ENCODE peak calls at places on chromosomes 13 and 19, in ten cellular contexts. B, O, J, T, G, X, R, H, V and A are unnamed samples. For H3K4me1, the result is how much of the 10 kb centered on the place peaks cover.

GRCh38 chr13:94464771-94465170 is 14.7 kb downstream of the DCT start:
- DNase-seq in V (no peak), G (peak), B (no peak), O (no peak), J (no peak), R (no peak), X (no peak), T (no peak), H (no peak), A (no peak)

GRCh38 chr13:71801781-71802180 is 65.2 kb downstream of the DACH1 start:
- DNase-seq in V (no peak), X (no peak), H (no peak), T (no peak), G (no peak), B (no peak), J (no peak), O (no peak), R (no peak), A (no peak)

GRCh38 chr19:36049080-36049698 is 4.9 kb downstream of the THAP8 start:
- DNase-seq in J (no peak), G (no peak), B (no peak), X (no peak), V (no peak), R (no peak), T (no peak), O (no peak), H (no peak), A (no peak)

GRCh38 chr19:844300-844971 is 3.6 kb downstream of the PRTN3 start:
- DNase-seq in G (no peak), V (no peak), X (no peak), R (no peak), J (no peak), B (no peak), H (no peak), T (no peak), O (no peak), A (no peak)

GRCh38 chr13:100627142-100627541 is 38.6 kb upstream of the GGACT start:
- DNase-seq in B (no peak), H (no peak), J (no peak), X (no peak), G (no peak), T (no peak), V (no peak), O (no peak), R (no peak), A (no peak)

GRCh38 chr19:40603071-40603718 is 2.0 kb downstream of the LTBP4 start:
- DNase-seq in X (no peak), G (no peak), R (no peak), J (no peak), V (peak), B (no peak), O (no peak), T (no peak), H (no peak), A (no peak)

GRCh38 chr13:90331974-90332373 is 1015.5 kb upstream of the MIR17HG start:
- DNase-seq in G (no peak), O (no peak), H (no peak), B (no peak), T (no peak), R (no peak), X (no peak), V (no peak), J (no peak), A (no peak)

GRCh38 chr13:103164239-103164638 is 98.0 kb upstream of the SLC10A2 start:
- DNase-seq in B (no peak), J (no peak), T (no peak), R (no peak), G (no peak), O (no peak), X (no peak), H (no peak), V (no peak), A (no peak)

GRCh38 chr19:916645-917322 is 349 bp upstream of the KISS1R start:
- DNase-seq in J (no peak), G (no peak), H (no peak), V (peak), T (no peak), O (no peak), X (no peak), B (no peak), R (no peak), A (no peak)

GRCh38 chr19:57559008-57559403 is 657 bp downstream of the ZNF550 start:
- DNase-seq in J (peak), H (no peak), B (peak), V (peak), T (no peak), G (no peak), O (peak), X (peak), R (peak), A (no peak)

GRCh38 chr13:105543742-105544141 is 991.7 kb downstream of the EFNB2 start:
- DNase-seq in R (no peak), H (no peak), V (no peak), O (no peak), B (no peak), X (no peak), G (peak), T (no peak), J (no peak), A (no peak)

GRCh38 chr13:64314286-64314685 is 2898.6 kb upstream of the PCDH20 start:
- DNase-seq in J (no peak), R (no peak), V (no peak), H (no peak), O (no peak), X (no peak), G (peak), T (no peak), B (no peak), A (no peak)

GRCh38 chr19:38401148-38401547 is 1.7 kb upstream of the FAM98C start:
- DNase-seq in T (no peak), R (no peak), B (no peak), V (no peak), J (no peak), H (no peak), O (no peak), X (no peak), G (no peak), A (no peak)

GRCh38 chr13:53499551-53499950 is 470.9 kb downstream of the OLFM4 start:
- DNase-seq in J (no peak), B (no peak), G (no peak), V (no peak), X (no peak), R (no peak), T (no peak), O (no peak), H (no peak), A (no peak)

GRCh38 chr13:34722931-34723330 is 219.1 kb upstream of the NBEA start:
- DNase-seq in H (no peak), R (no peak), X (no peak), O (no peak), B (no peak), G (no peak), J (no peak), V (no peak), T (no peak), A (no peak)

GRCh38 chr19:39110263-39110967 is 15.2 kb upstream of the PAK4 start:
- DNase-seq in H (no peak), G (peak), V (peak), T (no peak), O (peak), R (peak), B (peak), X (peak), J (peak), A (peak)

GRCh38 chr13:76667551-76667950 is 218.7 kb downstream of the KCTD12 start:
- DNase-seq in G (peak), R (no peak), V (peak), H (no peak), T (no peak), O (no peak), B (no peak), J (no peak), X (no peak), A (no peak)

DNA sequence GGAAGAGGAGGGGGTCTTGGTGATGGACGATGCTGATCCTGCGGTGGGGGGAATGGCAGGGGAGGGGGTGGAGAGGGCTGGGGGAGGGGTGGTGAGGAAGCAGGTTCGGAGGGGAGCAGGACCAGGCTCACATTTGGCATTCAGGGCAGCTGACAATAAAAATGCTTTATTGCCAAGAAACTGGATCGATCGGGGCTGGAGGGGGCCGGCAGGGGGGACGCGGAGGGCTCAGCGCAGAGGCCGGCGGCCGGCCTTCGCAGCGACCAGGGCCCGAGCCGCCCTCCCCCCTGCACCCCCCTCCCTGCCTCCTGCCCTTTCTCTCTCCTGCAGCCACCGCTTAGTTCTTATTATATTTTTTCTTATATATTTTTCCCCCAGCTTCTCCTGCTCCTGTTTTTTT is 18.1 kb upstream of the POU2F2 start:
- DNase-seq in O (no peak), B (no peak), T (no peak), V (no peak), H (no peak), J (no peak), X (no peak), R (no peak), G (no peak), A (no peak)
- H3K4me1 ChIP-seq in O (under half), B (under half), T (under half), V (under half), H (under half), J (under half), X (under half), R (under half), G (under half), A (under half)

DNA sequence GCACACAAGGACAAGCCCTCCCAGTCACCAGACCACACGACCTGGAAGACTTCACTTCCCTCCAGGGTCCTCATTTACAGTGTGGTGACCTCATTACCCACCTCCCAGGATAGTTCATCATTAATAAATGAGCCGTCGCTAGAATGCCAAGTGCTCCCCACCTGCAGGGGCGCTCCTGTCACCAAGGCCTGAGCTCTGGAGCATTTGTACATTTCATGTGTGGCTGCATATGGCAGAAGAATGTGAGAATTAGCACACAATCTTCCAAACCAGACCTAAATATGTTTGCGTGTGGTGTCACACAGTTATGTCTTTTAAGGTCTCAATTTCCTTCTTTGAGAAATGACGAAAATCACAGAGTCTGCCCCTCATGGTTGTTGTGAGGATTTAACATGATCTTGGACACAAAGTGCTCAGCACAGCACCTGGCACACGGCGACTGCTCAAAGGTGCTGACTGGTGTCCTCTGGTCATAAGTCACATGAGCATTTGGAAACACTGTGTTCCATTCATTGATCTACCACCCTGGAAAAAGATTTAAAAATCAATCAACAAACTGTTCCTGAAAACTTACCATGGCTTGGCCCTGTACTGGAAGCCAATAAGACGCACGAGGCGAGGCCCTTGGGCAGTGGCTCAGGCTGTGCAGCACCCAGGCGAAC is 150.6 kb upstream of the SPACA7 start:
- DNase-seq in V (no peak), R (no peak), X (no peak), O (no peak), J (no peak), T (no peak), H (no peak), G (no peak), B (no peak), A (no peak)
- TF ChIP-seq CTCF in V (no peak), R (no peak), X (no peak), O (no peak), J (no peak), T (no peak), H (no peak), G (no peak), B (no peak), A (no peak)

GRCh38 chr19:7989071-7989575 is 16.3 kb downstream of the ELAVL1 start:
- DNase-seq in J (no peak), R (no peak), H (no peak), T (peak), G (no peak), B (peak), V (no peak), X (no peak), O (no peak), A (no peak)
- H3K4me1 ChIP-seq in J (under half), R (under half), H (under half), T (under half), G (under half), B (half or more), V (under half), X (under half), O (half or more), A (under half)

GRCh38 chr19:47660435-47660832 is 51.5 kb downstream of the BICRA start:
- DNase-seq in R (no peak), J (peak), G (no peak), B (no peak), T (peak), H (no peak), X (no peak), V (peak), O (no peak), A (no peak)

GRCh38 chr19:47661571-47661970 is 51.7 kb upstream of the EHD2 start:
- DNase-seq in O (no peak), G (no peak), B (no peak), J (no peak), V (no peak), T (peak), X (no peak), H (no peak), R (no peak), A (no peak)

GRCh38 chr19:47663435-47663910 is 49.7 kb upstream of the EHD2 start:
- DNase-seq in B (no peak), H (no peak), O (no peak), J (no peak), T (no peak), R (no peak), V (peak), G (peak), X (no peak), A (no peak)

GRCh38 chr19:47661161-47661560 is 52.1 kb upstream of the EHD2 start:
- DNase-seq in J (no peak), O (no peak), H (no peak), B (no peak), R (no peak), T (peak), G (no peak), X (no peak), V (no peak), A (no peak)

DNA sequence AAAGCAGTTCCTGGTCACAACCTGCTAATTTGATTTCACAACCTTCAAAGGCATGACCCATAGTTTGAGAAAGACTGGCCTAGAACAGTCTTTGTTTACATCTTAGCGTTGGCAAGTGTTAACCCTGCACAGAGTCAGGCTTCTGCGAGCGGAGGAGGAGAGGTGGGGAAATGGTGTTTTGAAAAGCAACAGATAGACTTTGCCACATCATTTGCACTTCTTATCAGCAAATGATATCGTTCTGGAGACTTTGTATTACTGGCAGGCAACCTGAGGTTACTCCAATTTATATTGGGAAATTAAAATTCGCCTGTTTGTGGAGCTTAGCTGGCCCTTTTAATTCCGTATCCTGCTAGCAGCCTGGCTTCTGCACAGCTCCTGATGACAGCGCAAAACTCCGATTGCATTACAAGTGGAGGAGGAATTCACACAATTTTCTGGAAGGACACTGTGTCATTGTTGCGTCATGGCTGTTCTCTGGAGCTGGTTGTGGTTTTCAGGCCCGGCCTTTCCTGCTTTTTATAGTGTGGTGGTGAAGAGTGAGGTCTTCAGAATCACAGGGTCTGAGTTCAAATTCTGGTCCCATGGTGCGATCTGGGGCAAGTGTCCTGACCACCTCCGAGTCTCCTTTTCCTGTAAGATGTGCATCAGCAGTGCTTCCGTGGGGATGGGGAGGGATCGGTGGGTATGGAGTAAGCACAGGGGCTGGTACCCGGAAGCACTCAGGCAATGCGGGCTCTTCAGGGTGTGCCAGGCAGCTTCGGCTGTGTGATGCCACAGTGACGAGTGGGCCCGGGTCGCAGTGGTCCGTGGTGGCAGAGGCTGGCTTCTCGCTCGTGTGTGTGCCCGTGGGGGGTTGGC is 49.1 kb upstream of the EHD2 start:
- DNase-seq in B (peak), T (no peak), X (no peak), G (peak), H (peak), J (peak), O (peak), R (peak), V (peak), A (peak)
- TF ChIP-seq CTCF in B (no peak), T (no peak), X (no peak), G (no peak), H (no peak), J (no peak), O (no peak), R (no peak), V (no peak), A (no peak)

GRCh38 chr19:56117889-56118288 is 3.2 kb downstream of the ZNF787 start:
- DNase-seq in R (no peak), X (no peak), O (no peak), V (no peak), B (no peak), J (no peak), G (no peak), T (no peak), H (no peak), A (no peak)
- H3K4me1 ChIP-seq in R (under half), X (under half), O (half or more), V (under half), B (half or more), J (half or more), G (under half), T (under half), H (half or more), A (half or more)

GRCh38 chr19:2618611-2619010 is 83.9 kb downstream of the GNG7 start:
- DNase-seq in R (no peak), J (peak), T (peak), G (peak), H (no peak), O (peak), X (peak), V (no peak), B (peak), A (peak)
- TF ChIP-seq CTCF in R (no peak), J (no peak), T (no peak), G (no peak), H (no peak), O (no peak), X (no peak), V (no peak), B (no peak), A (no peak)

GRCh38 chr19:14577264-14577663 is 5.4 kb upstream of the NDUFB7 start:
- DNase-seq in T (no peak), V (no peak), G (no peak), X (no peak), B (no peak), R (no peak), O (no peak), H (no peak), J (no peak), A (no peak)

GRCh38 chr19:14571695-14572490 is at the start of gene NDUFB7:
- DNase-seq in X (peak), G (peak), H (peak), V (peak), T (peak), R (peak), B (peak), O (peak), J (peak), A (peak)

GRCh38 chr19:14577885-14578427 is 4.9 kb upstream of the CLEC17A start:
- DNase-seq in O (no peak), J (no peak), T (no peak), X (no peak), B (no peak), V (no peak), H (no peak), R (no peak), G (no peak), A (no peak)

GRCh38 chr19:14576363-14576762 is 4.5 kb upstream of the NDUFB7 start:
- DNase-seq in T (no peak), V (no peak), H (no peak), R (no peak), B (no peak), G (no peak), O (no peak), X (no peak), J (no peak), A (no peak)

DNA sequence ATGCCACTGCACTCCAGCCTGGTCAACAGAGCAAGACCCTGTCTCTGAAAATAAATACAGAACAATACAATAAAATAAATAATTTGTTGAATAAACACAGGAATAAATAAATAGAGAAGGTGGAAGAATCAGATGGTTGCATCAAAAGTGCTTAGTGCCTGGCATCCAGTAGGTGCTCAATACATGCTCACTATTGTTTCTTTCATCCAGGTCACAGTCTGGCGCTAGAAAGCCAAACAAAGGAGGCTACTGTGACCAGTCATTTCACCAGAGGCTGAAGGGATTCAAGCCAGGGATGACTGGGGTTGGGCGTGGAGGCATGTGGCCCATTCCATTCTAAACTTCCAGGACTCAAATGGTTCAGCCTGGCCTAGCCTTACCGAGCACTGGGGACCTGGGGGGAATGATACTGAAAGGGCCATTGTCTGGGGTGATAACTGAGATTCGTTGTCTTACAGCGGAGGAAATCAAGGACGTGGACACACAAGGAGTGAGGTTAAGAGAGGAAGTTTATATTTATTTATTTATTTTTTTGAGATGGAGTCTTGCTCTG is 3.6 kb upstream of the NDUFB7 start:
- DNase-seq in J (no peak), T (no peak), V (no peak), B (no peak), O (no peak), G (no peak), R (no peak), H (no peak), X (no peak), A (no peak)
- H3K4me1 ChIP-seq in J (under half), T (under half), V (under half), B (under half), O (under half), G (under half), R (under half), H (under half), X (under half), A (under half)

GRCh38 chr19:16778796-16779411 is 50.3 kb upstream of the SIN3B start:
- DNase-seq in G (peak), R (peak), B (peak), X (peak), V (peak), T (no peak), O (peak), J (peak), H (no peak), A (peak)
- TF ChIP-seq CTCF in G (peak), R (peak), B (peak), X (peak), V (peak), T (no peak), O (peak), J (peak), H (peak), A (no peak)

GRCh38 chr19:3098141-3098514 is 4.0 kb downstream of the GNA11 start:
- DNase-seq in G (no peak), B (no peak), V (no peak), H (no peak), X (peak), T (peak), R (no peak), J (no peak), O (peak), A (no peak)
- H3K4me1 ChIP-seq in G (under half), B (half or more), V (under half), H (under half), X (half or more), T (half or more), R (under half), J (half or more), O (half or more), A (half or more)

DNA sequence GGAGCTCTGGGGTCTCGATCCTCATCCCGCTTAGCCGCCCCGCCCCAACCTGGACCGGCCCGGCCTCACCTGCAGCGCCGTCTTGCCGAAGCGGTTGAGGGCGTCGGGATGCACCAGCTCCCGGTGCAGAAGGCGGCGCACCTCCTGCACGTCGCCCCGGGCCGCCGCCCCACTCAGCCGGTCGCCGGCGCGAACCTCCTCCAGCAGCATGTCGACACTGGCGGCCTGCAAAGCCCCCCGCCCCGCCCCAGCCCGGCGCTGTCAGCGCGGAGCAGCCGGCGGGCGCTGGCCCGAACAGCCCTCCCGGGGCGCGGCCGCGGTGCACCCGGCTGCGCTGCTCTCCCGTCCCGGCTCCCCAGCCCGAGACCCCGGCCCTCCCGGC is 344 bp downstream of the CDKN2D start:
- DNase-seq in T (peak), X (no peak), H (no peak), R (no peak), O (no peak), V (peak), J (peak), G (no peak), B (peak), A (peak)
- TF ChIP-seq CTCF in T (no peak), X (no peak), H (no peak), R (no peak), O (no peak), V (no peak), J (no peak), G (no peak), B (no peak), A (no peak)